ENCODE peak calls at places on chromosomes 1 and 21, in four cellular contexts. G is K562, P is HepG2, A is GM12878. Z is an unnamed sample.
A peak's percentile ranks its signal among the peaks of the same experiment; 100 is the strongest.

GRCh38 chr1:45297604-45298356 is 28.9 kb upstream of the HPDL start:
- DNase-seq in G (no peak), P (peak; percentile 87), A (no peak), Z (no peak)

GRCh38 chr1:5348732-5349465 is 643.3 kb downstream of the NPHP4 start:
- DNase-seq in G (peak; percentile 32), P (no peak), A (no peak), Z (no peak)

GRCh38 chr21:38413958-38414506 is 84.2 kb downstream of the ERG start:
- DNase-seq in G (no peak), P (no peak), A (no peak), Z (no peak)

GRCh38 chr1:211118407-211119102 is 15.4 kb downstream of the KCNH1 start:
- DNase-seq in G (no peak), P (no peak), A (no peak), Z (no peak)

GRCh38 chr21:42148097-42148496 is 70.8 kb upstream of the ABCG1 start:
- DNase-seq in G (no peak), P (no peak), A (no peak), Z (no peak)

GRCh38 chr1:73674945-73675561 is 522.9 kb downstream of the LRRIQ3 start:
- DNase-seq in G (no peak), P (no peak), A (no peak), Z (peak; percentile 21)

GRCh38 chr1:56418047-56418680 is 161.2 kb downstream of the PLPP3 start:
- DNase-seq in G (no peak), P (no peak), A (no peak), Z (no peak)

GRCh38 chr1:243959998-243960397 is 91.1 kb upstream of the ZBTB18 start:
- DNase-seq in G (no peak), P (no peak), A (no peak), Z (no peak)

GRCh38 chr21:46183910-46184624 is at the start of gene SPATC1L:
- DNase-seq in G (peak; percentile 71), P (peak; percentile 24), A (peak; percentile 39), Z (peak; percentile 72)

GRCh38 chr1:183242556-183242955 is 56.5 kb downstream of the LAMC2 start:
- DNase-seq in G (no peak), P (no peak), A (no peak), Z (no peak)

GRCh38 chr1:85262985-85263384 is 3.5 kb upstream of the C1orf52 start:
- DNase-seq in G (no peak), P (no peak), A (no peak), Z (no peak)

GRCh38 chr1:174963547-174964125 is 36.1 kb upstream of the CACYBP start:
- DNase-seq in G (no peak), P (no peak), A (no peak), Z (no peak)

DNA sequence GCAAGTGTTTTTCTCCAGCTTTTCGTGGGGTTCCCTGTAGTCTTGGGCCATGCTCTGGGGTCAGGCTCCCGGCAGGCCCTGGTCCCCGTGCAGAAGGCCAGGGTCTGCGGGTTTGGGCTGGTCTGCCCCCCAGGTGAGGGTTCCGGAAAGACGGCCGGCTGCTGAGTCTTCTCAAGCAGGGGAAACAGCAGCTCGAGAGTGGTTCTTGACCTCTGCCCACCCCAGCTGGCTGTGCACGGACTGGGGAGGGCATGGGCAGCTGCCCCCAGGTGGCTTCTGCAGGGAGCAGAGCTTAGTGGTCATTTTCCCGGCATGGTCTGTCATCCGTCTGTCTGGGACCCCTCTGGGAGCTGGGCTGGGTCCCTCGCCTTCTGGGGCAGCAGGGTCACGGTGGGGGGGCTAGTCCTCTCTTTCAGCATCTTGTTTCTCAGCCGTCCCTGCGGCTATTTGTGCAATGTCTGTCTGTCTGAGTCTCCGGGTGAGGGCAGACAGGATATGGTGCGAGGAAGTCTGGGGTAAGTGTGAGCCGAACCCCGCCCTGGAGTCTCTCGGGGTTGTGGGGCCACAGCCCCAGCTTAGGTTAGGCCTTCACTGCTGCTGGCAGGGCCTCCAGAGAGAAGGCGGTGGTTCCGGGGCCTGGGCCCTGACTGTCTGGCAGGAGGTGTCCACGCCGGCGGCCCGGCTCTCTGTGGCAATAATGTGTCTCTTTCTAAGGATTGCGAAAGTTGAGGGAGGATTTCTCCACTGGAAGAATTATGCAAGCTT is 6.1 kb downstream of the SKI start:
- DNase-seq in G (no peak), P (peak; percentile 93), A (no peak), Z (no peak)
- TF ChIP-seq FOXK2 in G (no peak), P (no peak), A (no peak), Z (no peak)

DNA sequence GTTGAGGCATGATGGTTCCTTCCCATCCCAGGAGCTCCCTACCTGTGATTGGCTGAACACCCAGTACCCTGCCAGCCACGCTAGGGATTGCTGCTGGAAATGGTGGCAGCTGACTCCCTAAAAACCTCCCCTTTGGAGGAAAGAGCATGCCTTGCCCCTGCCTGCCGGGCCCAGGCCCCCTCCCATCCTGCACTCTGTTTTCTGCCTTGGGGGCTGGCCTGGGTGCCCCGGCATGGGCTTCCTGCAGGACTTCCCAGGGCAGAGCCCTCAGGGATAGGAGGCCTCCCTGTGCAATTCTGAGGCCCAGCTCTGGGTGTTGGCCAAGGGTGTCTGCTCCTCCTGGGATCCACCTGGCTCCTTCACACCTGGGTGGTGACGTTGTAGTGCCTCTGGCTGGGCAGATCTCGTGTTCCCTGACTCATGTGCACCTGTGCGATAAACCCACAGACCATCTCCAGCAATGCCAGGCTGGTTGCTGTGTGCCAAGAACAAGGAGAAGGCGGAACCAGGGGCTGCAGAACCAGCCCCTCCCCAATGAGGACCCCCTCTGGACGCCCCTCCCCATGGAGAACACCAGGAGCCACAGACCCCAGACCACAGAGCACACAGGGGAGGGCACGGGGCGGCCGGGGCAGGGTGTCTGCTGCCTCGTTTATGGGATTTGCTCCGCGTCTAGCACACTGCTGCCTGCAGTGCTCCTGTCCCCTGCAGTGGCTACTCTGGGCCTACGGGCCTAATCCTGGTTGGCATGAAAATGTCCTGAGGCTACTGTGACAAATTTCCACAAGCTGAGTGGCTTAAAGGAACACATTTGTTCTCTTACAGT is 13.6 kb downstream of the CSTB start:
- DNase-seq in G (no peak), P (no peak), A (no peak), Z (no peak)
- TF ChIP-seq FOXK2 in G (no peak), P (no peak), A (no peak), Z (no peak)

GRCh38 chr1:41378999-41379740 is 17.9 kb downstream of the FOXO6 start:
- DNase-seq in G (no peak), P (no peak), A (no peak), Z (no peak)
- TF ChIP-seq FOXK2 in G (no peak), P (no peak), A (no peak), Z (no peak)

GRCh38 chr1:199959033-199959774 is 68.3 kb upstream of the NR5A2 start:
- DNase-seq in G (peak; percentile 40), P (no peak), A (no peak), Z (no peak)

GRCh38 chr1:199955235-199955634 is 72.3 kb upstream of the NR5A2 start:
- DNase-seq in G (no peak), P (no peak), A (no peak), Z (no peak)

GRCh38 chr1:199959775-199960110 is 67.8 kb upstream of the NR5A2 start:
- DNase-seq in G (no peak), P (no peak), A (no peak), Z (no peak)

GRCh38 chr1:199954701-199955100 is 72.8 kb upstream of the NR5A2 start:
- DNase-seq in G (peak; percentile 28), P (peak; percentile 10), A (no peak), Z (peak; percentile 72)

DNA sequence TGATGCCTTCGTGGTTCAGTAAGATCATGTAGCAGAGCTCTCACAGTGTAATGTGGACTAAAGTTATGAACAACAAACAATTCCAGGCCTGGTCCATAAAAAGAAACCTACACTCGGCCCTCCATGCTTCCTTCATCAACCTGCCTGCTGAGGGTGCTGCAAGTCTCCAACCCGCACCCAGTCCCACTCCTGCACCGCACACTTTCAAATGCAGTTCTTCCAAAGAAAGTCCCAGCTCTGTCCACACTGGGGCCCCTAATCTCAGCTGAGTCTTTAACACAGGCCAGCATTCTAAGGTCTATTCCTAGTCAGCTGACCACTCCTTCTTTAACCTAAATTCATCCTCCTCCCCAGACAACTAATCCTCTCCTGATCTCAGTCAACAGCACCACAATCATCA is 71.5 kb upstream of the NR5A2 start:
- DNase-seq in G (no peak), P (no peak), A (no peak), Z (no peak)
- TF ChIP-seq FOXK2 in G (no peak), P (no peak), A (no peak), Z (no peak)

GRCh38 chr1:34547043-34547674 is 207.7 kb upstream of the GJB5 start:
- DNase-seq in G (no peak), P (peak; percentile 37), A (no peak), Z (peak; percentile 25)
- TF ChIP-seq FOXK2 in G (no peak), P (no peak), A (no peak), Z (no peak)

GRCh38 chr1:54405894-54406293 is 300 bp downstream of the SSBP3 start:
- DNase-seq in G (no peak), P (no peak), A (no peak), Z (no peak)

GRCh38 chr1:54406339-54407181 is at the start of gene SSBP3:
- DNase-seq in G (peak; percentile 97), P (peak; percentile 79), A (peak; percentile 60), Z (peak; percentile 100)

GRCh38 chr1:54403808-54404261 is 2.4 kb downstream of the SSBP3 start:
- DNase-seq in G (no peak), P (no peak), A (no peak), Z (no peak)

GRCh38 chr1:54404263-54404662 is 1.9 kb downstream of the SSBP3 start:
- DNase-seq in G (no peak), P (no peak), A (no peak), Z (no peak)

GRCh38 chr1:54404939-54405880 is 984 bp downstream of the SSBP3 start:
- DNase-seq in G (peak; percentile 62), P (no peak), A (no peak), Z (no peak)
- TF ChIP-seq FOXK2 in G (no peak), P (no peak), A (no peak), Z (no peak)

DNA sequence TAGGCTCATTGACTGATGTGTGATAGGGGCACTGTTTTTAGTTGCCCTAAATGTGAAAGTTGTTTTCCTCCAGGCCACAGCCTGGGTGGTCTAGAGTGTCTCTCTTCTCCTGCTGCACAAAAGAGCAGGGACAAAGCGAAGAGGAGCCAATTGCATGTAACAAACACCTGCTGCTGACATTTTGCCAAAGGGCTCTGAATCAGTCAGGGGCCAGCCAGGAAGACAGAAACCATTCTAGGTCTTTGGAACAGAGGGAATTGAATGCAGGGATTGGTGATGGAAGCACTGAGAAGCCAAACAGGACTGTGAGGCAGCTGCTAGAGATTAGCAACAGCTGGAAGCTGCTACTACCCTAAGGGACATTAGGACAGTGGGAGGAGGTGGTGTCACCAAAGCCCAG is 185.3 kb upstream of the POU3F1 start:
- DNase-seq in G (no peak), P (no peak), A (no peak), Z (no peak)
- TF ChIP-seq FOXK2 in G (no peak), P (no peak), A (no peak), Z (no peak)

DNA sequence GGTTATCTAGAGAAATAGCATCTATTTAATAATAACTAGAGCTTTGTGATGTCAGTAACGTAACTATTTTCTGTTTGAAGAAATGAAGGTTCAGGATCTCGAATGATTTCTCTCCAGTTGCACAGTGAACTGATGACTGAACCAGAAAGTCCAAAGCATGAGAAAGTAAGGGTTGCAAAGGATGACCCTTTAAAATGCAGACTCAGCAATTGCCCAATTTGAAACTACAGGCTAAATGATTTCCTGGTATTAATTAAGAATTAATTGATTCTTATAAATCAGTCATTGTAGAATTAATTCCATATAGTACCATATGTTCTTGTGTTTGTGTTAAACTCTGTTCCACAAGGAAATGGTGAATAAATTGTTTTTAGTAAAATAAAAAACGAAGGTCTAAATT is 318.6 kb downstream of the NFIA start:
- DNase-seq in G (no peak), P (no peak), A (no peak), Z (no peak)
- TF ChIP-seq FOXK2 in G (no peak), P (no peak), A (no peak), Z (no peak)